ENCODE peak calls at places on chromosomes 13 and 19, in nine cellular contexts. One of them, this sample, is unnamed.

GRCh38 chr19:15252398-15253018 is 20.3 kb upstream of the EPHX3 start:
- DNase-seq in stimulated activated CD4-positive, alpha-beta T cell treated with anti-CD3 and anti-CD28 coated beads, Interleukin-15, amount 100 ng/mL, for 1 hour: no peak
- DNase-seq in germinal center: no peak
- DNase-seq in activated gamma-delta T cell treated with Interleukin-2 at 50 U/mL for 16 hours: no peak
- DNase-seq in stimulated activated naive CD8-positive, alpha-beta T cell treated with anti-CD3 and anti-CD28 coated beads, Interleukin-15, amount 100 ng/mL, for 72 hours: no peak
- DNase-seq in nucleus accumbens: peak
- DNase-seq in mesenchymal stem cell: no peak
- DNase-seq in activated CD4-positive, alpha-beta T cell treated with anti-CD3 and anti-CD28 coated beads for 24 hours: no peak
- DNase-seq in NCI-H460: no peak
- DNase-seq in this sample: no peak

GRCh38 chr13:85132986-85133385 is 666.2 kb downstream of the SLITRK6 start:
- DNase-seq in stimulated activated CD4-positive, alpha-beta T cell treated with anti-CD3 and anti-CD28 coated beads, Interleukin-15, amount 100 ng/mL, for 1 hour: no peak
- DNase-seq in germinal center: no peak
- DNase-seq in activated gamma-delta T cell treated with Interleukin-2 at 50 U/mL for 16 hours: no peak
- DNase-seq in stimulated activated naive CD8-positive, alpha-beta T cell treated with anti-CD3 and anti-CD28 coated beads, Interleukin-15, amount 100 ng/mL, for 72 hours: no peak
- DNase-seq in nucleus accumbens: no peak
- DNase-seq in mesenchymal stem cell: no peak
- DNase-seq in activated CD4-positive, alpha-beta T cell treated with anti-CD3 and anti-CD28 coated beads for 24 hours: no peak
- DNase-seq in NCI-H460: no peak
- DNase-seq in this sample: no peak

GRCh38 chr13:30880756-30881155 is 25.3 kb upstream of the MEDAG start:
- DNase-seq in stimulated activated CD4-positive, alpha-beta T cell treated with anti-CD3 and anti-CD28 coated beads, Interleukin-15, amount 100 ng/mL, for 1 hour: no peak
- DNase-seq in germinal center: no peak
- DNase-seq in activated gamma-delta T cell treated with Interleukin-2 at 50 U/mL for 16 hours: no peak
- DNase-seq in stimulated activated naive CD8-positive, alpha-beta T cell treated with anti-CD3 and anti-CD28 coated beads, Interleukin-15, amount 100 ng/mL, for 72 hours: no peak
- DNase-seq in nucleus accumbens: no peak
- DNase-seq in mesenchymal stem cell: peak
- DNase-seq in activated CD4-positive, alpha-beta T cell treated with anti-CD3 and anti-CD28 coated beads for 24 hours: no peak
- DNase-seq in NCI-H460: no peak
- DNase-seq in this sample: no peak

GRCh38 chr19:8004723-8005513 is 523 bp downstream of the ELAVL1 start:
- DNase-seq in stimulated activated CD4-positive, alpha-beta T cell treated with anti-CD3 and anti-CD28 coated beads, Interleukin-15, amount 100 ng/mL, for 1 hour: no peak
- DNase-seq in germinal center: peak
- DNase-seq in activated gamma-delta T cell treated with Interleukin-2 at 50 U/mL for 16 hours: no peak
- DNase-seq in stimulated activated naive CD8-positive, alpha-beta T cell treated with anti-CD3 and anti-CD28 coated beads, Interleukin-15, amount 100 ng/mL, for 72 hours: peak
- DNase-seq in nucleus accumbens: no peak
- DNase-seq in mesenchymal stem cell: peak
- DNase-seq in activated CD4-positive, alpha-beta T cell treated with anti-CD3 and anti-CD28 coated beads for 24 hours: no peak
- DNase-seq in NCI-H460: no peak
- DNase-seq in this sample: peak

GRCh38 chr13:41917641-41918040 is 43.3 kb downstream of the VWA8 start:
- DNase-seq in stimulated activated CD4-positive, alpha-beta T cell treated with anti-CD3 and anti-CD28 coated beads, Interleukin-15, amount 100 ng/mL, for 1 hour: no peak
- DNase-seq in germinal center: no peak
- DNase-seq in activated gamma-delta T cell treated with Interleukin-2 at 50 U/mL for 16 hours: no peak
- DNase-seq in stimulated activated naive CD8-positive, alpha-beta T cell treated with anti-CD3 and anti-CD28 coated beads, Interleukin-15, amount 100 ng/mL, for 72 hours: peak
- DNase-seq in nucleus accumbens: no peak
- DNase-seq in mesenchymal stem cell: peak
- DNase-seq in activated CD4-positive, alpha-beta T cell treated with anti-CD3 and anti-CD28 coated beads for 24 hours: no peak
- DNase-seq in NCI-H460: no peak
- DNase-seq in this sample: no peak

GRCh38 chr13:71643466-71643865 is 223.5 kb downstream of the DACH1 start:
- DNase-seq in stimulated activated CD4-positive, alpha-beta T cell treated with anti-CD3 and anti-CD28 coated beads, Interleukin-15, amount 100 ng/mL, for 1 hour: no peak
- DNase-seq in germinal center: no peak
- DNase-seq in activated gamma-delta T cell treated with Interleukin-2 at 50 U/mL for 16 hours: no peak
- DNase-seq in stimulated activated naive CD8-positive, alpha-beta T cell treated with anti-CD3 and anti-CD28 coated beads, Interleukin-15, amount 100 ng/mL, for 72 hours: no peak
- DNase-seq in nucleus accumbens: no peak
- DNase-seq in mesenchymal stem cell: no peak
- DNase-seq in activated CD4-positive, alpha-beta T cell treated with anti-CD3 and anti-CD28 coated beads for 24 hours: no peak
- DNase-seq in NCI-H460: no peak
- DNase-seq in this sample: no peak

GRCh38 chr19:44891016-44891882 is at the start of gene TOMM40:
- DNase-seq in stimulated activated CD4-positive, alpha-beta T cell treated with anti-CD3 and anti-CD28 coated beads, Interleukin-15, amount 100 ng/mL, for 1 hour: peak
- DNase-seq in germinal center: no peak
- DNase-seq in activated gamma-delta T cell treated with Interleukin-2 at 50 U/mL for 16 hours: peak
- DNase-seq in stimulated activated naive CD8-positive, alpha-beta T cell treated with anti-CD3 and anti-CD28 coated beads, Interleukin-15, amount 100 ng/mL, for 72 hours: no peak
- DNase-seq in nucleus accumbens: no peak
- DNase-seq in mesenchymal stem cell: peak
- DNase-seq in activated CD4-positive, alpha-beta T cell treated with anti-CD3 and anti-CD28 coated beads for 24 hours: peak
- DNase-seq in NCI-H460: peak
- DNase-seq in this sample: peak

GRCh38 chr13:46543307-46543706 is 9.7 kb upstream of the LRCH1 start:
- DNase-seq in stimulated activated CD4-positive, alpha-beta T cell treated with anti-CD3 and anti-CD28 coated beads, Interleukin-15, amount 100 ng/mL, for 1 hour: no peak
- DNase-seq in germinal center: no peak
- DNase-seq in activated gamma-delta T cell treated with Interleukin-2 at 50 U/mL for 16 hours: no peak
- DNase-seq in stimulated activated naive CD8-positive, alpha-beta T cell treated with anti-CD3 and anti-CD28 coated beads, Interleukin-15, amount 100 ng/mL, for 72 hours: no peak
- DNase-seq in nucleus accumbens: no peak
- DNase-seq in mesenchymal stem cell: no peak
- DNase-seq in activated CD4-positive, alpha-beta T cell treated with anti-CD3 and anti-CD28 coated beads for 24 hours: no peak
- DNase-seq in NCI-H460: no peak
- DNase-seq in this sample: no peak

GRCh38 chr13:59111711-59112110 is 1052.0 kb downstream of the DIAPH3 start:
- DNase-seq in stimulated activated CD4-positive, alpha-beta T cell treated with anti-CD3 and anti-CD28 coated beads, Interleukin-15, amount 100 ng/mL, for 1 hour: no peak
- DNase-seq in germinal center: no peak
- DNase-seq in activated gamma-delta T cell treated with Interleukin-2 at 50 U/mL for 16 hours: no peak
- DNase-seq in stimulated activated naive CD8-positive, alpha-beta T cell treated with anti-CD3 and anti-CD28 coated beads, Interleukin-15, amount 100 ng/mL, for 72 hours: no peak
- DNase-seq in nucleus accumbens: no peak
- DNase-seq in mesenchymal stem cell: peak
- DNase-seq in activated CD4-positive, alpha-beta T cell treated with anti-CD3 and anti-CD28 coated beads for 24 hours: no peak
- DNase-seq in NCI-H460: peak
- DNase-seq in this sample: no peak

GRCh38 chr13:56561327-56561726 is 579.4 kb upstream of the PRR20A start:
- DNase-seq in stimulated activated CD4-positive, alpha-beta T cell treated with anti-CD3 and anti-CD28 coated beads, Interleukin-15, amount 100 ng/mL, for 1 hour: no peak
- DNase-seq in germinal center: no peak
- DNase-seq in activated gamma-delta T cell treated with Interleukin-2 at 50 U/mL for 16 hours: no peak
- DNase-seq in stimulated activated naive CD8-positive, alpha-beta T cell treated with anti-CD3 and anti-CD28 coated beads, Interleukin-15, amount 100 ng/mL, for 72 hours: no peak
- DNase-seq in nucleus accumbens: no peak
- DNase-seq in mesenchymal stem cell: no peak
- DNase-seq in activated CD4-positive, alpha-beta T cell treated with anti-CD3 and anti-CD28 coated beads for 24 hours: no peak
- DNase-seq in NCI-H460: no peak
- DNase-seq in this sample: no peak

GRCh38 chr19:18558202-18558555 is 509 bp downstream of the KXD1 start:
- DNase-seq in stimulated activated CD4-positive, alpha-beta T cell treated with anti-CD3 and anti-CD28 coated beads, Interleukin-15, amount 100 ng/mL, for 1 hour: no peak
- DNase-seq in germinal center: no peak
- DNase-seq in activated gamma-delta T cell treated with Interleukin-2 at 50 U/mL for 16 hours: no peak
- DNase-seq in stimulated activated naive CD8-positive, alpha-beta T cell treated with anti-CD3 and anti-CD28 coated beads, Interleukin-15, amount 100 ng/mL, for 72 hours: no peak
- DNase-seq in nucleus accumbens: no peak
- DNase-seq in mesenchymal stem cell: no peak
- DNase-seq in activated CD4-positive, alpha-beta T cell treated with anti-CD3 and anti-CD28 coated beads for 24 hours: no peak
- DNase-seq in NCI-H460: no peak
- DNase-seq in this sample: no peak

GRCh38 chr13:48160879-48161278 is 66.0 kb upstream of the MED4 start:
- DNase-seq in stimulated activated CD4-positive, alpha-beta T cell treated with anti-CD3 and anti-CD28 coated beads, Interleukin-15, amount 100 ng/mL, for 1 hour: no peak
- DNase-seq in germinal center: no peak
- DNase-seq in activated gamma-delta T cell treated with Interleukin-2 at 50 U/mL for 16 hours: no peak
- DNase-seq in stimulated activated naive CD8-positive, alpha-beta T cell treated with anti-CD3 and anti-CD28 coated beads, Interleukin-15, amount 100 ng/mL, for 72 hours: no peak
- DNase-seq in nucleus accumbens: no peak
- DNase-seq in mesenchymal stem cell: peak
- DNase-seq in activated CD4-positive, alpha-beta T cell treated with anti-CD3 and anti-CD28 coated beads for 24 hours: no peak
- DNase-seq in NCI-H460: no peak
- DNase-seq in this sample: no peak

GRCh38 chr19:49551531-49551930 is 23.7 kb downstream of the RCN3 start:
- DNase-seq in stimulated activated CD4-positive, alpha-beta T cell treated with anti-CD3 and anti-CD28 coated beads, Interleukin-15, amount 100 ng/mL, for 1 hour: no peak
- DNase-seq in germinal center: no peak
- DNase-seq in activated gamma-delta T cell treated with Interleukin-2 at 50 U/mL for 16 hours: no peak
- DNase-seq in stimulated activated naive CD8-positive, alpha-beta T cell treated with anti-CD3 and anti-CD28 coated beads, Interleukin-15, amount 100 ng/mL, for 72 hours: no peak
- DNase-seq in nucleus accumbens: no peak
- DNase-seq in mesenchymal stem cell: no peak
- DNase-seq in activated CD4-positive, alpha-beta T cell treated with anti-CD3 and anti-CD28 coated beads for 24 hours: no peak
- DNase-seq in NCI-H460: no peak
- DNase-seq in this sample: no peak

GRCh38 chr13:48176781-48177180 is 56.2 kb upstream of the ITM2B start:
- DNase-seq in stimulated activated CD4-positive, alpha-beta T cell treated with anti-CD3 and anti-CD28 coated beads, Interleukin-15, amount 100 ng/mL, for 1 hour: no peak
- DNase-seq in germinal center: no peak
- DNase-seq in activated gamma-delta T cell treated with Interleukin-2 at 50 U/mL for 16 hours: no peak
- DNase-seq in stimulated activated naive CD8-positive, alpha-beta T cell treated with anti-CD3 and anti-CD28 coated beads, Interleukin-15, amount 100 ng/mL, for 72 hours: no peak
- DNase-seq in nucleus accumbens: no peak
- DNase-seq in mesenchymal stem cell: no peak
- DNase-seq in activated CD4-positive, alpha-beta T cell treated with anti-CD3 and anti-CD28 coated beads for 24 hours: no peak
- DNase-seq in NCI-H460: no peak
- DNase-seq in this sample: no peak

GRCh38 chr13:75256922-75257321 is 225.0 kb downstream of the TBC1D4 start:
- DNase-seq in stimulated activated CD4-positive, alpha-beta T cell treated with anti-CD3 and anti-CD28 coated beads, Interleukin-15, amount 100 ng/mL, for 1 hour: no peak
- DNase-seq in germinal center: no peak
- DNase-seq in activated gamma-delta T cell treated with Interleukin-2 at 50 U/mL for 16 hours: no peak
- DNase-seq in stimulated activated naive CD8-positive, alpha-beta T cell treated with anti-CD3 and anti-CD28 coated beads, Interleukin-15, amount 100 ng/mL, for 72 hours: no peak
- DNase-seq in nucleus accumbens: no peak
- DNase-seq in mesenchymal stem cell: no peak
- DNase-seq in activated CD4-positive, alpha-beta T cell treated with anti-CD3 and anti-CD28 coated beads for 24 hours: no peak
- DNase-seq in NCI-H460: no peak
- DNase-seq in this sample: no peak

GRCh38 chr19:14476663-14477401 is 1.7 kb upstream of the PTGER1 start:
- DNase-seq in stimulated activated CD4-positive, alpha-beta T cell treated with anti-CD3 and anti-CD28 coated beads, Interleukin-15, amount 100 ng/mL, for 1 hour: no peak
- DNase-seq in germinal center: no peak
- DNase-seq in activated gamma-delta T cell treated with Interleukin-2 at 50 U/mL for 16 hours: no peak
- DNase-seq in stimulated activated naive CD8-positive, alpha-beta T cell treated with anti-CD3 and anti-CD28 coated beads, Interleukin-15, amount 100 ng/mL, for 72 hours: no peak
- DNase-seq in nucleus accumbens: no peak
- DNase-seq in mesenchymal stem cell: peak
- DNase-seq in activated CD4-positive, alpha-beta T cell treated with anti-CD3 and anti-CD28 coated beads for 24 hours: no peak
- DNase-seq in NCI-H460: peak
- DNase-seq in this sample: no peak

GRCh38 chr19:49387936-49388372 is at the start of gene KASH5:
- DNase-seq in stimulated activated CD4-positive, alpha-beta T cell treated with anti-CD3 and anti-CD28 coated beads, Interleukin-15, amount 100 ng/mL, for 1 hour: peak
- DNase-seq in germinal center: peak
- DNase-seq in activated gamma-delta T cell treated with Interleukin-2 at 50 U/mL for 16 hours: peak
- DNase-seq in stimulated activated naive CD8-positive, alpha-beta T cell treated with anti-CD3 and anti-CD28 coated beads, Interleukin-15, amount 100 ng/mL, for 72 hours: peak
- DNase-seq in nucleus accumbens: peak
- DNase-seq in mesenchymal stem cell: no peak
- DNase-seq in activated CD4-positive, alpha-beta T cell treated with anti-CD3 and anti-CD28 coated beads for 24 hours: peak
- DNase-seq in NCI-H460: no peak
- DNase-seq in this sample: peak

GRCh38 chr13:52739468-52740071 is at the start of gene CNMD:
- DNase-seq in stimulated activated CD4-positive, alpha-beta T cell treated with anti-CD3 and anti-CD28 coated beads, Interleukin-15, amount 100 ng/mL, for 1 hour: no peak
- DNase-seq in germinal center: peak
- DNase-seq in activated gamma-delta T cell treated with Interleukin-2 at 50 U/mL for 16 hours: no peak
- DNase-seq in stimulated activated naive CD8-positive, alpha-beta T cell treated with anti-CD3 and anti-CD28 coated beads, Interleukin-15, amount 100 ng/mL, for 72 hours: no peak
- DNase-seq in nucleus accumbens: no peak
- DNase-seq in mesenchymal stem cell: no peak
- DNase-seq in activated CD4-positive, alpha-beta T cell treated with anti-CD3 and anti-CD28 coated beads for 24 hours: no peak
- DNase-seq in NCI-H460: no peak
- DNase-seq in this sample: no peak

GRCh38 chr19:30171795-30172642 is 200.2 kb upstream of the ZNF536 start:
- DNase-seq in stimulated activated CD4-positive, alpha-beta T cell treated with anti-CD3 and anti-CD28 coated beads, Interleukin-15, amount 100 ng/mL, for 1 hour: no peak
- DNase-seq in germinal center: no peak
- DNase-seq in activated gamma-delta T cell treated with Interleukin-2 at 50 U/mL for 16 hours: no peak
- DNase-seq in stimulated activated naive CD8-positive, alpha-beta T cell treated with anti-CD3 and anti-CD28 coated beads, Interleukin-15, amount 100 ng/mL, for 72 hours: no peak
- DNase-seq in nucleus accumbens: no peak
- DNase-seq in mesenchymal stem cell: no peak
- DNase-seq in activated CD4-positive, alpha-beta T cell treated with anti-CD3 and anti-CD28 coated beads for 24 hours: no peak
- DNase-seq in NCI-H460: no peak
- DNase-seq in this sample: no peak

GRCh38 chr13:49341517-49341916 is 93.8 kb downstream of the CDADC1 start:
- DNase-seq in stimulated activated CD4-positive, alpha-beta T cell treated with anti-CD3 and anti-CD28 coated beads, Interleukin-15, amount 100 ng/mL, for 1 hour: no peak
- DNase-seq in germinal center: no peak
- DNase-seq in activated gamma-delta T cell treated with Interleukin-2 at 50 U/mL for 16 hours: no peak
- DNase-seq in stimulated activated naive CD8-positive, alpha-beta T cell treated with anti-CD3 and anti-CD28 coated beads, Interleukin-15, amount 100 ng/mL, for 72 hours: no peak
- DNase-seq in nucleus accumbens: no peak
- DNase-seq in mesenchymal stem cell: no peak
- DNase-seq in activated CD4-positive, alpha-beta T cell treated with anti-CD3 and anti-CD28 coated beads for 24 hours: no peak
- DNase-seq in NCI-H460: no peak
- DNase-seq in this sample: no peak

GRCh38 chr13:110317496-110318195 is 10.6 kb downstream of the COL4A2 start:
- DNase-seq in stimulated activated CD4-positive, alpha-beta T cell treated with anti-CD3 and anti-CD28 coated beads, Interleukin-15, amount 100 ng/mL, for 1 hour: no peak
- DNase-seq in germinal center: no peak
- DNase-seq in activated gamma-delta T cell treated with Interleukin-2 at 50 U/mL for 16 hours: no peak
- DNase-seq in stimulated activated naive CD8-positive, alpha-beta T cell treated with anti-CD3 and anti-CD28 coated beads, Interleukin-15, amount 100 ng/mL, for 72 hours: no peak
- DNase-seq in nucleus accumbens: no peak
- DNase-seq in mesenchymal stem cell: no peak
- DNase-seq in activated CD4-positive, alpha-beta T cell treated with anti-CD3 and anti-CD28 coated beads for 24 hours: no peak
- DNase-seq in NCI-H460: no peak
- DNase-seq in this sample: no peak

GRCh38 chr13:40233731-40234195 is 432.7 kb downstream of the FOXO1 start:
- DNase-seq in stimulated activated CD4-positive, alpha-beta T cell treated with anti-CD3 and anti-CD28 coated beads, Interleukin-15, amount 100 ng/mL, for 1 hour: no peak
- DNase-seq in germinal center: no peak
- DNase-seq in activated gamma-delta T cell treated with Interleukin-2 at 50 U/mL for 16 hours: no peak
- DNase-seq in stimulated activated naive CD8-positive, alpha-beta T cell treated with anti-CD3 and anti-CD28 coated beads, Interleukin-15, amount 100 ng/mL, for 72 hours: no peak
- DNase-seq in nucleus accumbens: no peak
- DNase-seq in mesenchymal stem cell: no peak
- DNase-seq in activated CD4-positive, alpha-beta T cell treated with anti-CD3 and anti-CD28 coated beads for 24 hours: no peak
- DNase-seq in NCI-H460: no peak
- DNase-seq in this sample: no peak

GRCh38 chr19:5903502-5904301 is at the start of gene NDUFA11:
- DNase-seq in stimulated activated CD4-positive, alpha-beta T cell treated with anti-CD3 and anti-CD28 coated beads, Interleukin-15, amount 100 ng/mL, for 1 hour: peak
- DNase-seq in germinal center: peak
- DNase-seq in activated gamma-delta T cell treated with Interleukin-2 at 50 U/mL for 16 hours: peak
- DNase-seq in stimulated activated naive CD8-positive, alpha-beta T cell treated with anti-CD3 and anti-CD28 coated beads, Interleukin-15, amount 100 ng/mL, for 72 hours: peak
- DNase-seq in nucleus accumbens: peak
- DNase-seq in mesenchymal stem cell: no peak
- DNase-seq in activated CD4-positive, alpha-beta T cell treated with anti-CD3 and anti-CD28 coated beads for 24 hours: peak
- DNase-seq in NCI-H460: peak
- DNase-seq in this sample: peak

GRCh38 chr13:24150613-24151012 is 9.9 kb upstream of the SPATA13 start:
- DNase-seq in stimulated activated CD4-positive, alpha-beta T cell treated with anti-CD3 and anti-CD28 coated beads, Interleukin-15, amount 100 ng/mL, for 1 hour: no peak
- DNase-seq in germinal center: no peak
- DNase-seq in activated gamma-delta T cell treated with Interleukin-2 at 50 U/mL for 16 hours: no peak
- DNase-seq in stimulated activated naive CD8-positive, alpha-beta T cell treated with anti-CD3 and anti-CD28 coated beads, Interleukin-15, amount 100 ng/mL, for 72 hours: no peak
- DNase-seq in nucleus accumbens: no peak
- DNase-seq in mesenchymal stem cell: no peak
- DNase-seq in activated CD4-positive, alpha-beta T cell treated with anti-CD3 and anti-CD28 coated beads for 24 hours: no peak
- DNase-seq in NCI-H460: no peak
- DNase-seq in this sample: no peak

GRCh38 chr19:41319500-41320184 is 9.7 kb downstream of the CCDC97 start:
- DNase-seq in stimulated activated CD4-positive, alpha-beta T cell treated with anti-CD3 and anti-CD28 coated beads, Interleukin-15, amount 100 ng/mL, for 1 hour: no peak
- DNase-seq in germinal center: no peak
- DNase-seq in activated gamma-delta T cell treated with Interleukin-2 at 50 U/mL for 16 hours: no peak
- DNase-seq in stimulated activated naive CD8-positive, alpha-beta T cell treated with anti-CD3 and anti-CD28 coated beads, Interleukin-15, amount 100 ng/mL, for 72 hours: no peak
- DNase-seq in nucleus accumbens: no peak
- DNase-seq in mesenchymal stem cell: no peak
- DNase-seq in activated CD4-positive, alpha-beta T cell treated with anti-CD3 and anti-CD28 coated beads for 24 hours: no peak
- DNase-seq in NCI-H460: no peak
- DNase-seq in this sample: no peak

GRCh38 chr19:4454952-4455738 is 2.4 kb downstream of the UBXN6 start:
- DNase-seq in stimulated activated CD4-positive, alpha-beta T cell treated with anti-CD3 and anti-CD28 coated beads, Interleukin-15, amount 100 ng/mL, for 1 hour: no peak
- DNase-seq in germinal center: no peak
- DNase-seq in activated gamma-delta T cell treated with Interleukin-2 at 50 U/mL for 16 hours: no peak
- DNase-seq in stimulated activated naive CD8-positive, alpha-beta T cell treated with anti-CD3 and anti-CD28 coated beads, Interleukin-15, amount 100 ng/mL, for 72 hours: no peak
- DNase-seq in nucleus accumbens: no peak
- DNase-seq in mesenchymal stem cell: peak
- DNase-seq in activated CD4-positive, alpha-beta T cell treated with anti-CD3 and anti-CD28 coated beads for 24 hours: no peak
- DNase-seq in NCI-H460: no peak
- DNase-seq in this sample: no peak

GRCh38 chr19:29263305-29264080 is 50.5 kb upstream of the UQCRFS1 start:
- DNase-seq in stimulated activated CD4-positive, alpha-beta T cell treated with anti-CD3 and anti-CD28 coated beads, Interleukin-15, amount 100 ng/mL, for 1 hour: peak
- DNase-seq in germinal center: peak
- DNase-seq in activated gamma-delta T cell treated with Interleukin-2 at 50 U/mL for 16 hours: peak
- DNase-seq in stimulated activated naive CD8-positive, alpha-beta T cell treated with anti-CD3 and anti-CD28 coated beads, Interleukin-15, amount 100 ng/mL, for 72 hours: peak
- DNase-seq in nucleus accumbens: peak
- DNase-seq in mesenchymal stem cell: no peak
- DNase-seq in activated CD4-positive, alpha-beta T cell treated with anti-CD3 and anti-CD28 coated beads for 24 hours: peak
- DNase-seq in NCI-H460: no peak
- DNase-seq in this sample: peak

GRCh38 chr13:97505022-97505421 is 71.1 kb downstream of the RAP2A start:
- DNase-seq in stimulated activated CD4-positive, alpha-beta T cell treated with anti-CD3 and anti-CD28 coated beads, Interleukin-15, amount 100 ng/mL, for 1 hour: no peak
- DNase-seq in germinal center: no peak
- DNase-seq in activated gamma-delta T cell treated with Interleukin-2 at 50 U/mL for 16 hours: no peak
- DNase-seq in stimulated activated naive CD8-positive, alpha-beta T cell treated with anti-CD3 and anti-CD28 coated beads, Interleukin-15, amount 100 ng/mL, for 72 hours: no peak
- DNase-seq in nucleus accumbens: no peak
- DNase-seq in mesenchymal stem cell: no peak
- DNase-seq in activated CD4-positive, alpha-beta T cell treated with anti-CD3 and anti-CD28 coated beads for 24 hours: no peak
- DNase-seq in NCI-H460: no peak
- DNase-seq in this sample: no peak